ENCODE peak calls at places on chromosomes 1 and 21, in five cellular contexts. I is AG04450, N is heart right ventricle, R is epithelial cell of esophagus, S is uterus. P is an unnamed sample.

GRCh38 chr1:8075511-8076051 is 49.5 kb upstream of the ERRFI1 start:
- DNase-seq in I (no peak), N (no peak), R (peak), S (no peak), P (peak)

GRCh38 chr1:11541956-11542355 is 63.0 kb downstream of the DISP3 start:
- DNase-seq in I (no peak), N (no peak), R (no peak), S (no peak), P (no peak)

GRCh38 chr1:156549831-156550230 is 22.5 kb downstream of the IQGAP3 start:
- DNase-seq in I (no peak), N (no peak), R (peak), S (no peak), P (no peak)

GRCh38 chr1:219771039-219771438 is 157.3 kb downstream of the SLC30A10 start:
- DNase-seq in I (peak), N (no peak), R (peak), S (no peak), P (peak)

GRCh38 chr1:94169126-94169525 is 48.2 kb upstream of the ABCA4 start:
- DNase-seq in I (no peak), N (no peak), R (no peak), S (no peak), P (no peak)

GRCh38 chr1:79325126-79325525 is 318.6 kb upstream of the ADGRL4 start:
- DNase-seq in I (no peak), N (no peak), R (no peak), S (no peak), P (no peak)

GRCh38 chr1:27830621-27831424 is at the start of gene PPP1R8:
- DNase-seq in I (peak), N (peak), R (peak), S (peak), P (peak)

GRCh38 chr1:176877557-176877956 is 287.0 kb downstream of the ASTN1 start:
- DNase-seq in I (no peak), N (no peak), R (no peak), S (no peak), P (no peak)

GRCh38 chr1:93148001-93148400 is 32.2 kb downstream of the TMED5 start:
- DNase-seq in I (no peak), N (no peak), R (no peak), S (no peak), P (peak)

GRCh38 chr1:231106347-231106746 is 55.5 kb upstream of the TRIM67 start:
- DNase-seq in I (peak), N (no peak), R (no peak), S (no peak), P (peak)

GRCh38 chr1:204147392-204148097 is 4.3 kb downstream of the ETNK2 start:
- DNase-seq in I (no peak), N (no peak), R (no peak), S (no peak), P (no peak)

GRCh38 chr1:85607126-85607912 is 26.8 kb downstream of the CCN1 start:
- DNase-seq in I (peak), N (no peak), R (peak), S (no peak), P (peak)

GRCh38 chr1:162736633-162737067 is 53.9 kb upstream of the HSD17B7 start:
- DNase-seq in I (no peak), N (no peak), R (no peak), S (no peak), P (no peak)

GRCh38 chr1:181185461-181185860 is 97.0 kb downstream of the IER5 start:
- DNase-seq in I (no peak), N (no peak), R (no peak), S (no peak), P (no peak)

GRCh38 chr1:208149776-208150514 is 94.2 kb downstream of the PLXNA2 start:
- DNase-seq in I (no peak), N (peak), R (no peak), S (no peak), P (no peak)

GRCh38 chr1:172530000-172530399 is 3.0 kb upstream of the SUCO start:
- DNase-seq in I (no peak), N (no peak), R (no peak), S (no peak), P (no peak)

GRCh38 chr1:167148388-167148787 is 54.5 kb downstream of the STYXL2 start:
- DNase-seq in I (no peak), N (no peak), R (no peak), S (no peak), P (no peak)

DNA sequence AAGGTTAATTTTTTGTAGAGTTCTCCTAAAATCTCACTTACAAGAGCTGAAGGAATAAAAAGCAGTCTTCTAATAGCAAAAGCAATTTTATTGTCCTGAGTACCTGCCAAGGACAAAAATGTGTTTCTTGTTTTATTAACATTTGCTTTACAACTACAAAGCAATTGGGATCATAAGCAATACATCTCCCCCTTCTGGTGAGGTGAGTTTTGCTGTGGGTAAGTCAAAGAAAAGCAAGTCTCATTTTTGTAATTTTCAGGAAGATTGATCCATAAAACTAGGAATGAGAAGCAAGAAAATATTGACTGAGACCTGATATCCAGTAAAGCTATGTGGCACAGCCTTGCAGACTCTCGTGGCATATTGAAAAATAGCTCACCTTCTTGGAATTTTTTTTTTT is 2162.7 kb downstream of the NCAM2 start:
- DNase-seq in I (no peak), N (no peak), R (no peak), S (no peak), P (no peak)
- TF ChIP-seq CTCF in I (no peak), N (no peak), R (no peak), S (no peak), P (no peak)

DNA sequence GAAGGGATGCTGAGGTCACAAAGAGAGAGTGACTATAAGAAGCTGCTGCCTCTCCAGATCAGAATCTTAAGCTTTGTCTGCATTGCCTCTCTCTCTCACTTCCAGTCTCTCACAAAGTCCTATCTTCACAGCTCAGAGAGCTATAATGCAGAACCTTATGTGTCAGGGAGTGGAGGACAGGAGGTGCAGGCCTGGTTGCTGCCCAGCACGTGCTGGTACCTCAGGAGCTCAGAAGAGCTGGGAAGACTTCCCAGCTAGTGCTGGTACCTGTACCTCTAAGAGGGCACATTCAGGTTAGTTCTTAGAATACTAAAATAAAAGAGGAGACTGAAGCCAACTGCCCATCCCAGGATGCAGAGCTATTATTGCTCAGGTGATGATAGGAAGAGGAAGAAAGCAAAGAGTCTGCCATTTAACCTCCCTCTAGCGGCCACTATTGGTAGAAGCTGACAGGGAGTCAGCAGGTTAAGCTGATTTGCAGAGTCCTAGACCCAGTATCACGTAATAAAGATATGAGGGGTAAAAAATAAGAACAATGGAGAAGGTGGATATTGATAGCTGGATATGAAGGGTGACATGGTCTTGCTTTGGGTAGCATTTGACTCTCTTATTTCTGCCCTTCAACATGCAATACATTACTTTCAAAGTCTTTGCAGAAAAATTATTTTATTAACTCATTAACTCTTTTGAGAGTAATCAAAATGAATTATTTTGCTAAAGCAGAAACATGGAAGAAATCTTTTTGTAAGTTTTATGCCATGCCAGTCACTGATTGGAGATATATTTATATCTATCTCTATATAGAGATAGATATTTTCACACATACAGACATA is 138.1 kb upstream of the HMCN1 start:
- DNase-seq in I (peak), N (no peak), R (peak), S (no peak), P (peak)
- TF ChIP-seq CTCF in I (peak), N (peak), R (peak), S (no peak), P (peak)

GRCh38 chr1:13597166-13597565 is 13.5 kb downstream of the PDPN start:
- DNase-seq in I (no peak), N (no peak), R (no peak), S (no peak), P (no peak)

GRCh38 chr1:13604191-13604590 is 20.6 kb downstream of the PDPN start:
- DNase-seq in I (no peak), N (no peak), R (no peak), S (no peak), P (no peak)

GRCh38 chr1:13605159-13605558 is 21.5 kb downstream of the PDPN start:
- DNase-seq in I (no peak), N (no peak), R (peak), S (no peak), P (peak)

GRCh38 chr1:13600762-13601483 is 17.3 kb downstream of the PDPN start:
- DNase-seq in I (no peak), N (peak), R (peak), S (no peak), P (no peak)
- TF ChIP-seq CTCF in I (no peak), N (no peak), R (no peak), S (no peak), P (no peak)

DNA sequence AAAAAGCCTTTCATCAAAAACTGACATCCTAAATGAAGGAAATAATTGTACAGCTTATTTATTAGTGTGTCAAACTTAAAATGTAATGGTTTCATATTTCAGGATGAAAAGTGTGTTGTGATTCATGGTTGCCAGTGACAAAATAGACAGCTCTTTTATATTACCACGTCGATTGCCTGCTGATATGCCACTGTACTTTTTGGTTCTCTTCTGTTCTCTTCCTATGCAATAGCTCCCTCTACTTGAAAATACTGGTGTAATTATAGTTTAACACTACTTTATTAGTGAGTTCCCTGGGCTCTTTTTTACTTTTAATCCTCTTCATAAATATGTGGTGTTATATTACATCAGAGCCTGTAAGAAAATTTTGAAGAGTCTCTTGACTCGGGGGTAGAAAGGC is 111.3 kb downstream of the PATJ start:
- DNase-seq in I (no peak), N (no peak), R (no peak), S (no peak), P (peak)
- TF ChIP-seq CTCF in I (peak), N (peak), R (no peak), S (peak), P (peak)

DNA sequence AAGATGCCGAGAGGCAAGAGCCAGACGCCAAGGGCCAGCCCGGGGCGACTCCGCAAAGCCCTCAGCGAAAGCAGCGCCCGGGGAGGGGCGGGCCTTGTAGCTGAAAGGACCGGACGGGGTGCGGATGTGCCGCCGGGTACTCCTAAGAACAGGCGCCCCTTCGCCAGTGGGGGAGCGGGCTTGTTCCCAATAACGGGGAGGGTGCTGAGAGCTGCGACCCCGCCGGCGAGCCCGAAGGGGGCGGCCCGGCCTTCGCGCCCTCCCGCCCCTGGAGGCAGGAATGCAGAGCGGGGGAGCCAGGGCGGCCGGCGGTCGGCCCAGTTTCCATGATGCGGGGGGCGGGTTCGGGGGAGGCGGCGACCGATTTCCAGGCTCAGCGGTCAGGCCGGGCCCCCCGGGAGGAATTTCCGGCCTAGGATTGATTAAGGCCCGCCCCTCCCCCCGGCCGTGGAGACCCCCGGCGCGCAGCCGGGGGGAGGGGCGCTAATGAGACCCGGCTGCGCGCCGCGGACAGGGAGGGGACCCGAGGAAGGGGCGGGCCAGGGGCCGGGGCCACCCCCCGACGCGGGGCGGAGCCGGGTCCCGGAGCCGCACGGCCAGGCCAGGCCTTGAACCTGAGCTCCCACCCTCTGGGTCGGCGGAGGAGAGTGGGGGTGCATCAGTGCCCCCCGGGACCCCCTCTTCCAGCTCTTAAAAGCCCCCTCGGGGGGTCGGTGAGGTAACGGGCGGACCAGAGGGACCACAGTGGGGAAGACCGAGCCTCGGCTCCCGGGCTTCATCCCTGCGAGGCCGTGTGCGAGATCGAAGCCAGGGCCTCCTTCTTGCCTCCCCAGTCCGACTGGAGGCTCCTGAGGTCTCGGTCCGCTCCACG is 898 bp upstream of the TMEM200B start:
- DNase-seq in I (peak), N (peak), R (peak), S (peak), P (peak)
- TF ChIP-seq CTCF in I (peak), N (peak), R (peak), S (peak), P (peak)

GRCh38 chr1:155125946-155126493 is 1.7 kb upstream of the EFNA1 start:
- DNase-seq in I (no peak), N (peak), R (peak), S (peak), P (peak)
- TF ChIP-seq CTCF in I (no peak), N (no peak), R (no peak), S (no peak), P (no peak)

DNA sequence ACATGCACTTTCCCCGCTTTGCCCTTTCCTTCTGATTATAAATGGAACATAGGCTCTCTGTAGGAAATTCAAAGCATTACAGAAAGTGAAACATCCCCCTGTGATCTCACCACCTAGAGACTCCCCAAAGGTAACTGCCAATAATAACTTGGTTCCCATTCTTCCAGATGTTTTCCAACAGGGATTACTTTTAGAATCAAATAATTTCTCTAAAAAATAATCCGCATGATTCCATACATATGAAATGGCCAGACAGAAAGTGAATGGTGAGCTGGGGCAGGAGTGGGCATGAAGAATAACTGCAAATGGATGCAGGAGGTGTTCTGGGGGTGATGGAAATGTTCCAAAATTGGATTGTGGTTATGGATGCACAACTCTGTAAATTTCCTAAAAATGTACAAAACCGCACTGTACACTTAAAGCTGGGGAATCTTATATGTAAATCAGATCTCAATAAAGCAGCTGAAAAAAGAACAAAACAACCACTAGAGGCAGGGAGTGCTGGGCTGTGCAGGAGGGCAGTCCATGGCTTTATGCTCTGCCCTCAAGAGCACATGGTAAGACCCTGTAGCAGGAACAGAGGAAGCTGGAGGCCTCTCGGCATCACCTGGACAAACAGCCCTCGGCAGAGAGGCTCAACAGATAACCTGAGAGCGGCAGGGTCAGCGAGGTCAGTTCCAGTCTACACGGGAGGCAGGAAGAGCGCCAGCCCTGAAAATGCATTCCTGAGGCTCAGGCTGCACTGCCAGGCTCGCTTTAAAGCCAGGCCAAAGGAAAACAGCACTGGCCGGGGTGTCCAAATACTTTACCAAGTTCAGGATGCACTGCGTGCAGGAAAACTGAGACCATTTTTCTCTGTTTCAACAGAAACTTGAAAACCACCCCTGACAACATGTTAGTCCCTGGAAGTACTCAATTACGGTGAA is 39.7 kb downstream of the CAPZB start:
- DNase-seq in I (no peak), N (peak), R (no peak), S (no peak), P (peak)
- TF ChIP-seq CTCF in I (peak), N (peak), R (peak), S (no peak), P (peak)

DNA sequence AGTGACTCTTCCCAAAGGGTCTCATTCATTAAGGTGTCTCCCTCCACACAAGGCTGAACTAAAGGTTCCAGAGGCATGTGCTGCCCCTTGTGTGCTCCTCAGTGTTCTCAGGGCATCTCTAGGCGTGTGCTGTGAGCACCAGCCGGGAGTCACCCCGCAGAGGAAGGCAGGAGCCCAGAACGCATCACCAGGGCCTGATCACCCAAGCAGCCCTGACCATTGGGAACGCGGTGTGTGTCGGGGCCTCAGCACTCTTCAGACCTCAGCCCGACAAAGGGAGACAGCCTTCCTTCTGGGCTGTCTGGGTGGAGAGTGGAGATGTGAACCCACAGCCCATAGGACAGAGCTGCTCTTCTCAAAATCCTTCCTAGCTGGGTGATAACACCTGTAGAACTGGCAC is 9.1 kb downstream of the SLC37A1 start:
- DNase-seq in I (no peak), N (no peak), R (no peak), S (no peak), P (no peak)
- TF ChIP-seq CTCF in I (no peak), N (no peak), R (no peak), S (no peak), P (no peak)

GRCh38 chr1:24391882-24392603 is 21.5 kb downstream of the STPG1 start:
- DNase-seq in I (no peak), N (peak), R (peak), S (peak), P (peak)

GRCh38 chr1:24393892-24394291 is 19.7 kb downstream of the STPG1 start:
- DNase-seq in I (no peak), N (no peak), R (peak), S (no peak), P (peak)

GRCh38 chr1:24390924-24391782 is 22.4 kb downstream of the STPG1 start:
- DNase-seq in I (peak), N (peak), R (peak), S (peak), P (peak)

GRCh38 chr1:24392982-24393645 is 20.5 kb downstream of the STPG1 start:
- DNase-seq in I (no peak), N (no peak), R (no peak), S (no peak), P (no peak)

GRCh38 chr1:24392604-24392946 is 21.0 kb downstream of the STPG1 start:
- DNase-seq in I (no peak), N (no peak), R (no peak), S (no peak), P (no peak)
- TF ChIP-seq CTCF in I (no peak), N (no peak), R (no peak), S (no peak), P (no peak)

DNA sequence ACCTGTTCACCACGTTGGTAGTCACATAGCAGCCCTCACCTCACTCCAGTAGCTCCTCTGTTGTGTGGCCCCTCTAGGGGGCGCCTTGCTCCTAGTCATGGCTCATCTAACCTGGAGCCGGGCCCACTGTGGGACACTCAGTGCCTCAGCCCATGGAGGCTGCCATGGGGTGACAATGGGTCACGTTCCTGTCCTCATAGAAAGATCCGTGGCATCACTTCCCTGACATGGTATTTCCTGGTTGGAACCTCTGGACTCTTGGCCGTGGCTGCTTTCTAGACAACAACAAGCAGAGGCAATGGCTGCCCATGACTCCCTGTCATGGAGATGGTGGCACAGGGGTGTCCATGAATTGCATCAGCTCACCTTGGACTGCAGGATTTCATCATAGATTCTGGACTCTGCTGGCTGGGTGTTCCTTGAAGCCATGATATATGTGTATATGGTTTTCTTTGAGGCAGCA is 27.5 kb upstream of the SLAMF6 start:
- DNase-seq in I (no peak), N (peak), R (no peak), S (no peak), P (no peak)
- TF ChIP-seq CTCF in I (no peak), N (no peak), R (no peak), S (no peak), P (no peak)

P was measured in AG10803.